ENCODE peak calls at places on chromosomes 2 and 18, in nine cellular contexts. I is AG04450, L is mucosa of descending colon, F is fibroblast of pulmonary artery, U is sigmoid colon, Z is fibroblast of lung, G is epithelial cell of esophagus, X is lower leg skin, M is cardiac muscle cell. H is an unnamed sample.

GRCh38 chr2:24491626-24492282 is 700 bp downstream of the NCOA1 start:
- DNase-seq in I (no peak), L (peak; percentile 77), F (peak; percentile 26), U (peak; percentile 79), Z (peak; percentile 30), G (no peak), X (no peak), M (peak; percentile 45), H (no peak)

GRCh38 chr2:115075800-115076199 is 633.4 kb downstream of the DPP10 start:
- DNase-seq in I (no peak), L (no peak), F (no peak), U (no peak), Z (no peak), G (no peak), X (no peak), M (no peak), H (no peak)

GRCh38 chr2:36611316-36611990 is 13.5 kb upstream of the FEZ2 start:
- DNase-seq in I (no peak), L (no peak), F (no peak), U (no peak), Z (no peak), G (peak; percentile 26), X (no peak), M (no peak), H (peak; percentile 7)

GRCh38 chr2:102138331-102138730 is 4.2 kb upstream of the IL1R1 start:
- DNase-seq in I (no peak), L (no peak), F (no peak), U (no peak), Z (no peak), G (no peak), X (no peak), M (peak; percentile 69), H (no peak)

GRCh38 chr2:235343156-235343774 is 150.6 kb upstream of the AGAP1 start:
- DNase-seq in I (no peak), L (no peak), F (no peak), U (no peak), Z (no peak), G (no peak), X (no peak), M (no peak), H (no peak)

GRCh38 chr18:57771183-57771582 is 31.9 kb downstream of the ATP8B1 start:
- DNase-seq in I (no peak), L (no peak), F (peak; percentile 49), U (no peak), Z (no peak), G (peak; percentile 89), X (peak; percentile 55), M (no peak), H (no peak)

GRCh38 chr2:47225061-47225783 is 70.1 kb upstream of the STPG4 start:
- DNase-seq in I (peak; percentile 65), L (peak; percentile 71), F (peak; percentile 90), U (peak; percentile 76), Z (peak; percentile 96), G (peak; percentile 24), X (no peak), M (peak; percentile 95), H (peak; percentile 67)

GRCh38 chr2:39696072-39696471 is 30.4 kb downstream of the TMEM178A start:
- DNase-seq in I (peak; percentile 80), L (no peak), F (peak; percentile 92), U (no peak), Z (peak; percentile 85), G (peak; percentile 64), X (no peak), M (peak; percentile 83), H (peak; percentile 92)

GRCh38 chr2:10449838-10450691 is 1.9 kb upstream of the ODC1 start:
- DNase-seq in I (no peak), L (peak; percentile 83), F (peak; percentile 33), U (no peak), Z (no peak), G (peak; percentile 78), X (no peak), M (peak; percentile 49), H (no peak)

GRCh38 chr2:1818404-1818803 is 74.1 kb upstream of the PXDN start:
- DNase-seq in I (no peak), L (no peak), F (no peak), U (no peak), Z (no peak), G (peak; percentile 1), X (no peak), M (no peak), H (no peak)

GRCh38 chr18:7904529-7904928 is 337.4 kb downstream of the PTPRM start:
- DNase-seq in I (peak; percentile 78), L (no peak), F (peak; percentile 35), U (no peak), Z (peak; percentile 84), G (peak; percentile 65), X (no peak), M (no peak), H (peak; percentile 33)

GRCh38 chr2:9556121-9556869 is 665 bp upstream of the ADAM17 start:
- DNase-seq in I (no peak), L (no peak), F (peak; percentile 35), U (no peak), Z (peak; percentile 54), G (peak; percentile 29), X (peak; percentile 23), M (peak; percentile 42), H (no peak)

GRCh38 chr2:178478102-178478441 is 328 bp downstream of the FKBP7 start:
- DNase-seq in I (no peak), L (no peak), F (peak; percentile 32), U (peak; percentile 60), Z (peak; percentile 38), G (peak; percentile 15), X (no peak), M (peak; percentile 27), H (peak; percentile 4)

GRCh38 chr2:20135631-20136050 is 84.2 kb upstream of the LAPTM4A start:
- DNase-seq in I (no peak), L (no peak), F (peak; percentile 70), U (peak; percentile 72), Z (peak; percentile 76), G (peak; percentile 61), X (peak; percentile 66), M (peak; percentile 70), H (no peak)

GRCh38 chr2:189164732-189165131 is 14.8 kb downstream of the COL5A2 start:
- DNase-seq in I (no peak), L (no peak), F (peak; percentile 72), U (peak; percentile 66), Z (peak; percentile 89), G (peak; percentile 55), X (no peak), M (peak; percentile 70), H (no peak)

GRCh38 chr2:235230809-235231601 is 262.8 kb upstream of the AGAP1 start:
- DNase-seq in I (no peak), L (no peak), F (peak; percentile 39), U (no peak), Z (peak; percentile 55), G (peak; percentile 6), X (no peak), M (peak; percentile 76), H (no peak)

GRCh38 chr2:111025288-111025687 is 95.4 kb upstream of the BCL2L11 start:
- DNase-seq in I (no peak), L (no peak), F (no peak), U (no peak), Z (no peak), G (no peak), X (no peak), M (no peak), H (no peak)

GRCh38 chr2:136141510-136142154 is 23.7 kb upstream of the CXCR4 start:
- DNase-seq in I (no peak), L (no peak), F (no peak), U (no peak), Z (no peak), G (peak; percentile 45), X (no peak), M (no peak), H (no peak)

GRCh38 chr2:127277028-127277427 is 16.9 kb downstream of the ERCC3 start:
- DNase-seq in I (no peak), L (no peak), F (no peak), U (no peak), Z (peak; percentile 27), G (no peak), X (no peak), M (no peak), H (no peak)
- H3K4me3 ChIP-seq in I (no peak overlapping the region), L (no peak overlapping the region), F (no peak overlapping the region), U (no peak overlapping the region), Z (no peak overlapping the region), G (no peak overlapping the region), X (no peak overlapping the region), M (no peak overlapping the region), H (no peak overlapping the region)

GRCh38 chr18:1528964-1529509 is 624.4 kb downstream of the ADCYAP1 start:
- DNase-seq in I (no peak), L (no peak), F (no peak), U (no peak), Z (no peak), G (no peak), X (no peak), M (no peak), H (no peak)

GRCh38 chr18:1528447-1528846 is 623.8 kb downstream of the ADCYAP1 start:
- DNase-seq in I (no peak), L (no peak), F (no peak), U (no peak), Z (no peak), G (no peak), X (no peak), M (no peak), H (no peak)

GRCh38 chr18:1526996-1527395 is 622.3 kb downstream of the ADCYAP1 start:
- DNase-seq in I (no peak), L (no peak), F (peak; percentile 56), U (no peak), Z (no peak), G (no peak), X (no peak), M (peak; percentile 19), H (no peak)

GRCh38 chr18:1530650-1531049 is 626.0 kb downstream of the ADCYAP1 start:
- DNase-seq in I (no peak), L (no peak), F (no peak), U (no peak), Z (no peak), G (no peak), X (no peak), M (no peak), H (no peak)

GRCh38 chr18:1527805-1528204 is 623.1 kb downstream of the ADCYAP1 start:
- DNase-seq in I (no peak), L (no peak), F (no peak), U (no peak), Z (no peak), G (no peak), X (no peak), M (no peak), H (no peak)
- H3K4me3 ChIP-seq in I (no peak overlapping the region), L (no peak overlapping the region), F (no peak overlapping the region), U (no peak overlapping the region), Z (no peak overlapping the region), G (no peak overlapping the region), X (no peak overlapping the region), M (no peak overlapping the region), H (no peak overlapping the region)

DNA sequence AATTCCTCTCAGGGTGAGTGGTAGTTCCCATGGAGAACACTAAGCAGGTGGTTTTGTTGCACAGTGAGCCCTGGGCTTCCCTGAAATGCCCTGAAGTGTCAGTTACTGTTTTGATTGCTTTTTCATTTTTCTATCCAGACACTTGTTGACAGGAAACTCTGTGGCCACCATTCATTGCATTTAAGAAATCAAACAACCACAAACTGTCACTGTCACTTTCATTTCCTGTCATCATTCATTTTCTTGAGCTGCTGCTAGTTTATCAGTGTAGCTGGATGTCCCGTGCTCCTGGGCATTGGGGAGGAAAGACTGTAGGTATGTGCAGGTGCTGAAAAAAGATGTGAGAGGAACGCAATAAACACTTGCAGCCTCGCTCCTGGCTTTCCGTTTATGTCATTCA is 891.6 kb upstream of the ZEB2 start:
- DNase-seq in I (no peak), L (no peak), F (no peak), U (no peak), Z (no peak), G (no peak), X (no peak), M (no peak), H (no peak)
- H3K4me3 ChIP-seq in I (no peak overlapping the region), L (no peak overlapping the region), F (no peak overlapping the region), U (no peak overlapping the region), Z (no peak overlapping the region), G (no peak overlapping the region), X (no peak overlapping the region), M (no peak overlapping the region), H (no peak overlapping the region)

GRCh38 chr2:65325066-65325465 is 97.4 kb downstream of the ACTR2 start:
- DNase-seq in I (no peak), L (no peak), F (no peak), U (no peak), Z (no peak), G (no peak), X (no peak), M (no peak), H (no peak)
- H3K4me3 ChIP-seq in I (no peak overlapping the region), L (no peak overlapping the region), F (no peak overlapping the region), U (no peak overlapping the region), Z (no peak overlapping the region), G (no peak overlapping the region), X (no peak overlapping the region), M (no peak overlapping the region), H (no peak overlapping the region)